ENCODE peak calls at places on chromosomes 4 and X, in nine cellular contexts. D, W, S, K, J, Z, R, I and L are unnamed samples.

GRCh38 chrX:139930923-139931645 is 1.8 kb downstream of the ATP11C start:
- DNase-seq in D (no peak), W (peak), J (peak), Z (no peak), S (no peak), R (peak), K (peak), I (no peak), L (peak)

GRCh38 chr4:4780634-4781287 is 78.7 kb upstream of the MSX1 start:
- DNase-seq in D (no peak), Z (no peak), S (no peak), R (peak), W (no peak), J (no peak), K (no peak), I (no peak), L (no peak)

GRCh38 chrX:149487292-149487691 is 17.8 kb downstream of the IDS start:
- DNase-seq in J (no peak), S (no peak), D (no peak), Z (no peak), I (no peak), R (peak), W (peak), K (no peak), L (peak)

GRCh38 chr4:110619401-110620247 is 3.3 kb downstream of the PITX2 start:
- DNase-seq in D (no peak), R (no peak), I (no peak), S (no peak), K (no peak), W (no peak), Z (no peak), J (no peak), L (no peak)

GRCh38 chr4:109969909-109970308 is 57.2 kb downstream of the EGF start:
- DNase-seq in Z (no peak), S (peak), D (no peak), J (no peak), I (no peak), W (peak), K (no peak), R (no peak), L (no peak)

GRCh38 chr4:55568905-55569504 is 22.3 kb upstream of the CLOCK start:
- DNase-seq in Z (no peak), R (no peak), K (no peak), I (no peak), W (no peak), S (no peak), J (peak), D (no peak), L (no peak)

GRCh38 chr4:53651142-53651720 is 59.9 kb upstream of the LNX1 start:
- DNase-seq in R (peak), Z (no peak), D (no peak), I (peak), K (no peak), J (no peak), S (no peak), W (no peak), L (no peak)

GRCh38 chr4:139986621-139987510 is 167.1 kb downstream of the MAML3 start:
- DNase-seq in J (no peak), I (no peak), D (peak), S (peak), W (no peak), Z (no peak), K (no peak), R (no peak), L (no peak)

GRCh38 chrX:96432647-96433046 is 252.0 kb upstream of the DIAPH2 start:
- DNase-seq in J (no peak), R (no peak), D (no peak), Z (no peak), I (no peak), K (no peak), S (no peak), W (no peak), L (no peak)

GRCh38 chrX:119669424-119670037 is 23.4 kb downstream of the SEPTIN6 start:
- DNase-seq in R (no peak), K (no peak), S (no peak), Z (no peak), W (no peak), J (peak), D (no peak), I (no peak), L (no peak)

GRCh38 chr4:54961357-54961975 is 163.9 kb downstream of the KDR start:
- DNase-seq in S (peak), W (peak), K (no peak), I (no peak), Z (no peak), D (no peak), J (peak), R (peak), L (no peak)

GRCh38 chr4:15132739-15133138 is 130.5 kb downstream of the CPEB2 start:
- DNase-seq in S (peak), J (no peak), Z (peak), K (no peak), W (no peak), R (no peak), I (no peak), D (no peak), L (no peak)

GRCh38 chr4:25913056-25913850 is 767 bp upstream of the SMIM20 start:
- DNase-seq in I (peak), J (no peak), W (no peak), D (no peak), Z (no peak), S (no peak), R (peak), K (peak), L (peak)

GRCh38 chrX:74343970-74344622 is 40.1 kb downstream of the ZCCHC13 start:
- DNase-seq in D (peak), I (no peak), J (peak), Z (no peak), K (no peak), W (peak), R (peak), S (peak), L (peak)

GRCh38 chr4:36249605-36250004 is 5.3 kb upstream of the ARAP2 start:
- DNase-seq in S (no peak), W (no peak), K (no peak), R (no peak), Z (no peak), I (no peak), J (no peak), D (no peak), L (no peak)

GRCh38 chr4:117889978-117890377 is 144.3 kb upstream of the NDST3 start:
- DNase-seq in Z (no peak), K (no peak), I (no peak), R (no peak), D (no peak), S (no peak), W (no peak), J (no peak), L (no peak)

GRCh38 chr4:20431422-20432014 is 179.8 kb downstream of the SLIT2 start:
- DNase-seq in I (no peak), J (no peak), W (no peak), S (no peak), D (no peak), Z (no peak), K (no peak), R (no peak), L (no peak)

GRCh38 chr4:1449475-1449832 is 43.2 kb upstream of the NKX1-1 start:
- DNase-seq in Z (no peak), S (no peak), D (no peak), W (no peak), J (no peak), K (no peak), I (no peak), R (no peak), L (no peak)

GRCh38 chrX:85107407-85107806 is 103.7 kb downstream of the APOOL start:
- DNase-seq in R (peak), D (no peak), W (no peak), J (no peak), K (no peak), I (peak), Z (no peak), S (no peak), L (no peak)

GRCh38 chrX:110569506-110569905 is 210.9 kb downstream of the RTL9 start:
- DNase-seq in Z (no peak), J (no peak), I (no peak), D (no peak), S (no peak), K (no peak), R (no peak), W (no peak), L (no peak)

GRCh38 chr4:81465668-81466357 is 5.9 kb downstream of the RASGEF1B start:
- DNase-seq in K (no peak), D (no peak), W (no peak), J (peak), Z (no peak), I (no peak), R (no peak), S (no peak), L (no peak)

GRCh38 chrX:13911581-13911980 is 94.7 kb upstream of the GPM6B start:
- DNase-seq in R (no peak), W (no peak), J (no peak), K (no peak), D (no peak), I (no peak), Z (no peak), S (no peak), L (no peak)

GRCh38 chr4:30632751-30633150 is 87.4 kb upstream of the PCDH7 start:
- DNase-seq in W (no peak), I (no peak), D (no peak), Z (no peak), S (no peak), R (no peak), J (no peak), K (no peak), L (no peak)

GRCh38 chrX:148498067-148498466 is 2.4 kb upstream of the AFF2 start:
- DNase-seq in D (no peak), I (no peak), K (no peak), W (no peak), R (no peak), Z (no peak), J (no peak), S (no peak), L (no peak)

GRCh38 chr4:144716778-144717177 is 70.8 kb downstream of the HHIP start:
- DNase-seq in D (no peak), K (no peak), J (no peak), S (no peak), R (peak), I (no peak), Z (no peak), W (no peak), L (no peak)

GRCh38 chr4:121462660-121463261 is 81.9 kb upstream of the QRFPR start:
- DNase-seq in K (no peak), W (peak), J (peak), R (peak), Z (no peak), I (no peak), D (peak), S (peak), L (peak)

GRCh38 chr4:147854154-147854553 is 122.3 kb downstream of the ARHGAP10 start:
- DNase-seq in J (no peak), S (no peak), K (no peak), R (no peak), I (no peak), W (no peak), Z (no peak), D (no peak), L (no peak)

GRCh38 chr4:169282429-169283113 is 11.8 kb upstream of the SH3RF1 start:
- DNase-seq in R (peak), S (no peak), K (no peak), W (no peak), Z (no peak), D (no peak), I (no peak), J (no peak), L (no peak)

GRCh38 chrX:65601530-65602281 is 65.7 kb upstream of the MSN start:
- DNase-seq in J (peak), K (peak), Z (peak), I (peak), S (no peak), W (peak), D (peak), R (peak), L (peak)

GRCh38 chr4:51932261-51932660 is 87.9 kb downstream of the LRRC66 start:
- DNase-seq in S (no peak), I (no peak), R (peak), K (no peak), D (peak), Z (no peak), W (no peak), J (no peak), L (no peak)

GRCh38 chrX:136572030-136572429 is 40.0 kb downstream of the VGLL1 start:
- DNase-seq in D (no peak), W (no peak), R (no peak), J (no peak), S (no peak), Z (no peak), K (no peak), I (no peak), L (no peak)

GRCh38 chr4:20265726-20266125 is 14.0 kb downstream of the SLIT2 start:
- DNase-seq in S (no peak), Z (no peak), K (no peak), W (no peak), D (no peak), J (no peak), R (no peak), I (no peak), L (no peak)